ENCODE peak calls at places on chromosomes 6 and 20, in seven cellular contexts. E, Y, B, Q, P, F and D are unnamed samples.

GRCh38 chr20:32333181-32333987 is 24.7 kb upstream of the ASXL1 start:
- DNase-seq in E (no peak), Y (no peak), B (peak), Q (no peak), P (no peak), F (no peak), D (no peak)

GRCh38 chr6:44233560-44234100 is 10.2 kb downstream of the SLC29A1 start:
- DNase-seq in E (no peak), Y (no peak), B (peak), Q (no peak), P (no peak), F (no peak), D (no peak)

GRCh38 chr6:107707346-107708270 is 116.5 kb downstream of the SCML4 start:
- DNase-seq in E (no peak), Y (no peak), B (no peak), Q (no peak), P (no peak), F (no peak), D (no peak)

GRCh38 chr6:6556738-6557503 is 31.6 kb upstream of the LY86 start:
- DNase-seq in E (no peak), Y (peak), B (peak), Q (peak), P (no peak), F (peak), D (peak)

GRCh38 chr6:2982464-2983121 is 11.2 kb upstream of the SERPINB6 start:
- DNase-seq in E (no peak), Y (no peak), B (no peak), Q (no peak), P (no peak), F (no peak), D (no peak)

GRCh38 chr20:32672982-32673727 is 586 bp downstream of the C20orf203 start:
- DNase-seq in E (no peak), Y (no peak), B (peak), Q (no peak), P (no peak), F (no peak), D (no peak)

GRCh38 chr20:44703183-44703925 is 11.8 kb upstream of the CCN5 start:
- DNase-seq in E (no peak), Y (no peak), B (no peak), Q (no peak), P (no peak), F (no peak), D (no peak)

GRCh38 chr6:14811760-14812428 is 434.0 kb upstream of the JARID2 start:
- DNase-seq in E (no peak), Y (no peak), B (no peak), Q (no peak), P (no peak), F (no peak), D (no peak)

GRCh38 chr6:56232446-56232845 is 14.9 kb downstream of the COL21A1 start:
- DNase-seq in E (no peak), Y (no peak), B (no peak), Q (no peak), P (no peak), F (no peak), D (no peak)

GRCh38 chr6:136656121-136656520 is 105.9 kb upstream of the MAP7 start:
- DNase-seq in E (no peak), Y (no peak), B (no peak), Q (no peak), P (no peak), F (no peak), D (no peak)

GRCh38 chr6:42783876-42784738 is 2.3 kb downstream of the BICRAL start:
- DNase-seq in E (no peak), Y (no peak), B (no peak), Q (no peak), P (no peak), F (no peak), D (no peak)

GRCh38 chr6:37100740-37101139 is 69.2 kb upstream of the PIM1 start:
- DNase-seq in E (no peak), Y (no peak), B (no peak), Q (no peak), P (no peak), F (no peak), D (no peak)
- TF ChIP-seq CTCF in E (no peak), Y (no peak), B (no peak), Q (no peak), P (no peak), F (no peak), D (no peak)

GRCh38 chr20:39659010-39659409 is 696.9 kb downstream of the DHX35 start:
- DNase-seq in E (no peak), Y (no peak), B (no peak), Q (no peak), P (no peak), F (no peak), D (no peak)
- TF ChIP-seq CTCF in E (no peak), Y (no peak), B (no peak), Q (no peak), P (no peak), F (no peak), D (no peak)

GRCh38 chr6:133298335-133298734 is 57.2 kb downstream of the EYA4 start:
- DNase-seq in E (no peak), Y (no peak), B (no peak), Q (no peak), P (no peak), F (no peak), D (no peak)

GRCh38 chr6:133300896-133301295 is 59.7 kb downstream of the EYA4 start:
- DNase-seq in E (no peak), Y (no peak), B (no peak), Q (no peak), P (no peak), F (no peak), D (no peak)

GRCh38 chr6:133298801-133299200 is 57.6 kb downstream of the EYA4 start:
- DNase-seq in E (no peak), Y (no peak), B (no peak), Q (no peak), P (no peak), F (no peak), D (no peak)

GRCh38 chr6:133297657-133298056 is 56.5 kb downstream of the EYA4 start:
- DNase-seq in E (no peak), Y (no peak), B (no peak), Q (no peak), P (no peak), F (no peak), D (no peak)

GRCh38 chr6:133301739-133302138 is 60.6 kb downstream of the EYA4 start:
- DNase-seq in E (no peak), Y (no peak), B (no peak), Q (no peak), P (no peak), F (no peak), D (no peak)
- TF ChIP-seq CTCF in E (no peak), Y (no peak), B (no peak), Q (no peak), P (no peak), F (no peak), D (no peak)

DNA sequence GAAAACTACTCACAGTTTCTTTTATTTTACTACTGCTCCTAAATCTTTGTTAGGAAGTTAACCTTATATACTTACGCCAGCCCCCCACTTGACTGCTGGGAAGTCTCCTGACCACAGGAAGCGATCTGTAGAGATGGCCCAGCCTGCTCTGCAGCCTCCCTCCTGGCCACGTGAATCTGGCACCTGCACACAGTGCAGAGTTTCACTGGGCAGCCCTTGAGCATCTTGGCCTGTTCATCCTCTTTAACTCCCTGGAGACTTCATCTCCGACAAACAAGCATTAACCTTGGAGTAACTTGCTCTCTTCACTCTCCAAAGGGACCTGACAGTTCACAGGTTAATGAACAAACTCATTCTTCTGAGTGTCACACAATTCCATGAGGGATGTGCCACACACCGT is 294.1 kb downstream of the BTBD9 start:
- DNase-seq in E (no peak), Y (no peak), B (no peak), Q (no peak), P (no peak), F (no peak), D (no peak)
- TF ChIP-seq CTCF in E (no peak), Y (no peak), B (no peak), Q (no peak), P (no peak), F (no peak), D (no peak)